ENCODE peak calls at places on chromosomes 12 and 14, in six cellular contexts. A is GM23248; F is endothelial cell of umbilical vein; V is effector memory CD4-positive, alpha-beta T cell; G is ovary; B is lung. X is an unnamed sample.

GRCh38 chr12:84889818-84890217 is 22.8 kb downstream of the SLC6A15 start:
- DNase-seq in A (no peak), F (no peak), V (no peak), G (no peak), B (no peak), X (no peak)

GRCh38 chr12:124673881-124674617 is 106.6 kb upstream of the NCOR2 start:
- DNase-seq in A (no peak), F (no peak), V (no peak), G (no peak), B (no peak), X (no peak)

GRCh38 chr14:55512421-55512820 is 67.6 kb upstream of the KTN1 start:
- DNase-seq in A (peak; percentile 30), F (no peak), V (no peak), G (no peak), B (no peak), X (no peak)

GRCh38 chr12:116142936-116143882 is 134.3 kb downstream of the MED13L start:
- DNase-seq in A (peak; percentile 83), F (peak; percentile 97), V (no peak), G (no peak), B (no peak), X (no peak)

GRCh38 chr12:6869049-6870021 is 2.0 kb downstream of the TPI1 start:
- DNase-seq in A (peak; percentile 75), F (peak; percentile 75), V (peak; percentile 79), G (peak; percentile 70), B (peak; percentile 89), X (peak; percentile 88)

GRCh38 chr12:32110417-32110816 is 3.8 kb downstream of the BICD1 start:
- DNase-seq in A (no peak), F (no peak), V (no peak), G (no peak), B (no peak), X (no peak)

GRCh38 chr14:99615497-99616245 is 11.7 kb upstream of the CCDC85C start:
- DNase-seq in A (no peak), F (peak; percentile 52), V (no peak), G (no peak), B (no peak), X (no peak)

GRCh38 chr14:68210729-68211299 is 391.2 kb downstream of the RAD51B start:
- DNase-seq in A (peak; percentile 91), F (peak; percentile 84), V (peak; percentile 31), G (no peak), B (peak; percentile 51), X (peak; percentile 44)

GRCh38 chr14:48247972-48248371 is 572.6 kb upstream of the MDGA2 start:
- DNase-seq in A (no peak), F (no peak), V (no peak), G (no peak), B (no peak), X (no peak)

GRCh38 chr12:120229583-120230325 is 28.8 kb upstream of the RPLP0 start:
- DNase-seq in A (peak; percentile 60), F (no peak), V (no peak), G (no peak), B (no peak), X (no peak)

GRCh38 chr14:52862652-52863338 is 71.4 kb upstream of the GNPNAT1 start:
- DNase-seq in A (peak; percentile 89), F (peak; percentile 44), V (no peak), G (no peak), B (no peak), X (no peak)

GRCh38 chr14:24817638-24818053 is 183.7 kb upstream of the GZMB start:
- DNase-seq in A (peak; percentile 56), F (no peak), V (no peak), G (no peak), B (no peak), X (no peak)

GRCh38 chr12:121776190-121777098 is 17.0 kb downstream of the RHOF start:
- DNase-seq in A (peak; percentile 73), F (peak; percentile 50), V (peak; percentile 85), G (peak; percentile 66), B (peak; percentile 84), X (peak; percentile 80)

GRCh38 chr12:125220404-125221273 is 155.4 kb downstream of the AACS start:
- DNase-seq in A (no peak), F (no peak), V (no peak), G (no peak), B (no peak), X (no peak)

GRCh38 chr14:93683241-93683640 is 105.0 kb downstream of the PRIMA1 start:
- DNase-seq in A (peak; percentile 5), F (no peak), V (no peak), G (no peak), B (no peak), X (no peak)

GRCh38 chr12:115383668-115384067 is 699.7 kb upstream of the TBX3 start:
- DNase-seq in A (peak; percentile 82), F (no peak), V (no peak), G (no peak), B (peak; percentile 36), X (no peak)

GRCh38 chr14:84006643-84007137 is 1523.3 kb upstream of the FLRT2 start:
- DNase-seq in A (no peak), F (peak; percentile 96), V (no peak), G (no peak), B (no peak), X (no peak)

GRCh38 chr12:38919191-38919590 is 13.8 kb upstream of the CPNE8 start:
- DNase-seq in A (peak; percentile 42), F (no peak), V (no peak), G (no peak), B (no peak), X (no peak)

GRCh38 chr12:132497514-132498405 is 7.8 kb downstream of the FBRSL1 start:
- DNase-seq in A (no peak), F (no peak), V (no peak), G (no peak), B (no peak), X (no peak)
- H3K4me1 ChIP-seq in A (no peaks in the 10 kb centered on the region), F (no peaks in the 10 kb centered on the region), V (peaks cover 59% of the 10 kb centered on the region), G (peaks cover 45% of the 10 kb centered on the region), B (peaks cover 64% of the 10 kb centered on the region), X (peaks cover 84% of the 10 kb centered on the region)

GRCh38 chr12:122887817-122888212 is 8.1 kb downstream of the VPS37B start:
- DNase-seq in A (no peak), F (no peak), V (no peak), G (no peak), B (no peak), X (no peak)

GRCh38 chr12:122886161-122886560 is 9.8 kb downstream of the VPS37B start:
- DNase-seq in A (no peak), F (no peak), V (no peak), G (no peak), B (no peak), X (no peak)

GRCh38 chr12:122884860-122885259 is 11.1 kb downstream of the VPS37B start:
- DNase-seq in A (peak; percentile 51), F (no peak), V (no peak), G (no peak), B (no peak), X (no peak)

GRCh38 chr12:122888232-122888752 is 7.6 kb downstream of the VPS37B start:
- DNase-seq in A (peak; percentile 56), F (peak; percentile 96), V (peak; percentile 61), G (no peak), B (peak; percentile 86), X (peak; percentile 52)

DNA sequence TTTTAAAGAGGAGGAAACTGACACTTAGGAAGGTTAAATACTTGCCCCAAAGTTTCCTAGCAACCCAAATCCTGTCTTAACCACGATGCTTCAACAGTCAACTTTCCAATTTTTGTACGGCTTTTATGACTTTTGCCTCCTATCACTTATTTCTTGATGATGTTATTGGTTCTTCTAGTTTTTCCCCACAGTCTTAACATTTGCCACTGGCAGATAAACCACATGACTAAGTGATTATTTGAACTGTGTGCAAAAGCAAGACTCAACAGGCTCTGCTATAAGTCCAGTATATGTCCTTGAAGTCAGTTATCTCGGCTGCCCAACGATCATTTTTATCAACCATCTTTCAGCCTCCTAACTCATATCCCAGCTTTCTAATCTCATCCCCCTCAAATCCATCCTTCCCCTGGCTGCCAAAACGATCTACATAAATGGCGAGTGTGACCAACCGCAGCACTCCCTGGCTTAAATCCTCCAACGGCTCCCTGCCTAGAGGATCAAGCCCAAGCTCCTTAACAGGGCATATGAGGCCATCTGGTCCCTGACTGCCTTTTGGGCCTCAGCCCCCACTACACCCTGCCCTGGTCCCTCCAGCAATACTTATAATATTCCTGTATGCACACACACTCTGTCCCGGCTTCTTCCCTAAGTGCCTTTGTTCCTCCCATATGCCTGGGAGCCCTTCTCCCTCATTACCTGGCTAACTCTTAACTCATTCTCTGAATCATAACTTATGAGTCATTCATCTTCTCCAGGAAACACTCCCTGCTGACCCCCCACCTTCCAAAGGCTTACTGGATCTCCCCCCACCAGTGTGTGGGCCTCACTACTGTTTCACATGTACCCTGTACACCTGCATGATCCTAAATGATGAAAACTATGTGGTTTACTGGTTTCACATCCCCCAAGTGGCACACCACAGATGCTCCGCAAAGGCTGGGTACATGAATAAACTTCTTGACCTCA is 8.8 kb downstream of the VPS37B start:
- DNase-seq in A (peak; percentile 56), F (peak; percentile 71), V (no peak), G (no peak), B (no peak), X (no peak)
- H3K4me3 ChIP-seq in A (no peak overlapping the region), F (no peak overlapping the region), V (peak overlapping the region; percentile 16), G (no peak overlapping the region), B (no peak overlapping the region), X (peak overlapping the region; percentile 69)

GRCh38 chr12:8909752-8910151 is 4.6 kb upstream of the PHC1 start:
- DNase-seq in A (no peak), F (no peak), V (no peak), G (no peak), B (no peak), X (no peak)
- H3K4me1 ChIP-seq in A (peaks cover 12% of the 10 kb centered on the region), F (peaks cover 10% of the 10 kb centered on the region), V (peaks cover 6% of the 10 kb centered on the region), G (peaks cover 4% of the 10 kb centered on the region), B (no peaks in the 10 kb centered on the region), X (peaks cover 11% of the 10 kb centered on the region)

GRCh38 chr14:77024171-77024627 is 4.3 kb downstream of the IRF2BPL start:
- DNase-seq in A (peak; percentile 68), F (no peak), V (peak; percentile 63), G (peak; percentile 43), B (no peak), X (peak; percentile 34)

GRCh38 chr14:77027538-77028383 is 747 bp downstream of the IRF2BPL start:
- DNase-seq in A (peak; percentile 86), F (peak; percentile 64), V (peak; percentile 49), G (peak; percentile 87), B (peak; percentile 74), X (peak; percentile 72)

GRCh38 chr14:77025744-77026165 is 2.8 kb downstream of the IRF2BPL start:
- DNase-seq in A (peak; percentile 61), F (peak; percentile 35), V (no peak), G (no peak), B (no peak), X (no peak)

GRCh38 chr14:77026930-77027537 is 1.5 kb downstream of the IRF2BPL start:
- DNase-seq in A (peak; percentile 80), F (peak; percentile 52), V (peak; percentile 40), G (peak; percentile 33), B (no peak), X (peak; percentile 71)

DNA sequence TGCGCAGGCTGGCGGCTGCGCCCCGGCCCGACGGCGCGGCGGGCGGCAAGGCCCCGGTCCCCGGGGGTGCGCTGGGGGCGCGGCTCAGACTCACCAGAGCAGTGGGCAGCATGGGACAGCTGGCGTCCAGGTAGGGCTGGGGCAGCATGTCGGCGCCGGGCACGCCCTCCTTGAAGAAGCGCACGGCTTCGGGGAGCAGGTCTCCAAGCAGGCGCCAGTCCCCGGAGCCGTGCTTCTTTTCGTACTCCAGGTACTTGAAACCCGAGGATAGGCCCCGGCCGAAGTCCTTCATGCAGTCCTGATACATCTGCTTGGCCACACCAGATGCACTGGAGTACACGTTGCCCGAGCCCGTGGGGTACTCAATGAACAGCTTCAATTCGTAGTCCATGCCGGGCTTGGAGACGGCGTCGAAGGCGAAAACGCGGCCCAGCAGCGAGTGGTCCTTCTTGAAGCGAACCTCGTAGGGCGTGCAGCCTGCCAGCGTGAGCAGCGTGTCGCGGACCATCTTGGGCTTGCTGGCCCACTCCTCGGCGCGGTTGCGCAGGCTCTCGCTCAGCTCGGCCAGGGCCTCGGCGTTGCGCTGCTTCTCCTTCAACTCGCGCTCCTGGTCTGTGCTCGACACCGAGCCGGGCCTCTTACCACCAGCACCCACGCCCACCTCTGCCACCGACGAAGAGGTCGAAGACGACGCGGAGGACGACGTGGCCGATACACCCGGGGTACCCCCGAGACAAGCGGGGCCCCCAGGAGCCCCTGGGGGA is 2.2 kb downstream of the IRF2BPL start:
- DNase-seq in A (peak; percentile 75), F (peak; percentile 61), V (no peak), G (peak; percentile 40), B (no peak), X (no peak)
- H3K4me3 ChIP-seq in A (peak overlapping the region; percentile 96), F (peak overlapping the region; percentile 76), V (peak overlapping the region; percentile 83), G (peak overlapping the region; percentile 85), B (peak overlapping the region; percentile 63), X (peak overlapping the region; percentile 44)

X was measured in CD4-positive, CD25-positive, alpha-beta regulatory T cell.